ENCODE peak calls at places on chromosomes 4 and X, in six cellular contexts. One of them, this sample, is unnamed.

GRCh38 chrX:135009838-135010237 is 12.5 kb downstream of the RTL8B start:
- DNase-seq in fibroblast of mammary gland: no peak
- DNase-seq in activated CD8-positive, alpha-beta memory T cell treated with anti-CD3 and anti-CD28 coated beads for 48 hours: no peak
- DNase-seq in NCI-H1694 treated with DMSO at 0.1 percent for 48 hours: no peak
- DNase-seq in NCI-H82: no peak
- DNase-seq in GM12865: no peak
- DNase-seq in this sample: no peak

GRCh38 chrX:38341442-38341841 is 11.0 kb upstream of the OTC start:
- DNase-seq in GM12865: no peak
- DNase-seq in fibroblast of mammary gland: no peak
- DNase-seq in NCI-H82: no peak
- DNase-seq in activated CD8-positive, alpha-beta memory T cell treated with anti-CD3 and anti-CD28 coated beads for 48 hours: no peak
- DNase-seq in NCI-H1694 treated with DMSO at 0.1 percent for 48 hours: no peak
- DNase-seq in this sample: no peak

GRCh38 chrX:153924149-153924861 is 1.8 kb downstream of the ARHGAP4 start:
- DNase-seq in NCI-H1694 treated with DMSO at 0.1 percent for 48 hours: peak; percentile 20
- DNase-seq in NCI-H82: peak; percentile 86
- DNase-seq in fibroblast of mammary gland: peak; percentile 33
- DNase-seq in GM12865: peak; percentile 69
- DNase-seq in activated CD8-positive, alpha-beta memory T cell treated with anti-CD3 and anti-CD28 coated beads for 48 hours: no peak
- DNase-seq in this sample: no peak

GRCh38 chr4:89820005-89820404 is 17.0 kb downstream of the SNCA start:
- DNase-seq in activated CD8-positive, alpha-beta memory T cell treated with anti-CD3 and anti-CD28 coated beads for 48 hours: no peak
- DNase-seq in GM12865: no peak
- DNase-seq in NCI-H82: no peak
- DNase-seq in fibroblast of mammary gland: no peak
- DNase-seq in NCI-H1694 treated with DMSO at 0.1 percent for 48 hours: no peak
- DNase-seq in this sample: no peak

GRCh38 chr4:156098846-156099245 is 145.2 kb upstream of the CTSO start:
- DNase-seq in activated CD8-positive, alpha-beta memory T cell treated with anti-CD3 and anti-CD28 coated beads for 48 hours: no peak
- DNase-seq in fibroblast of mammary gland: no peak
- DNase-seq in NCI-H1694 treated with DMSO at 0.1 percent for 48 hours: no peak
- DNase-seq in GM12865: no peak
- DNase-seq in NCI-H82: no peak
- DNase-seq in this sample: no peak

GRCh38 chrX:32397562-32398216 is 813.7 kb downstream of the DMD start:
- DNase-seq in NCI-H1694 treated with DMSO at 0.1 percent for 48 hours: no peak
- DNase-seq in GM12865: no peak
- DNase-seq in NCI-H82: no peak
- DNase-seq in fibroblast of mammary gland: no peak
- DNase-seq in activated CD8-positive, alpha-beta memory T cell treated with anti-CD3 and anti-CD28 coated beads for 48 hours: no peak
- DNase-seq in this sample: no peak

GRCh38 chr4:88244821-88245579 is 39.4 kb downstream of the PPM1K start:
- DNase-seq in fibroblast of mammary gland: no peak
- DNase-seq in GM12865: no peak
- DNase-seq in NCI-H1694 treated with DMSO at 0.1 percent for 48 hours: no peak
- DNase-seq in NCI-H82: no peak
- DNase-seq in activated CD8-positive, alpha-beta memory T cell treated with anti-CD3 and anti-CD28 coated beads for 48 hours: peak; percentile 7
- DNase-seq in this sample: peak; percentile 2

GRCh38 chrX:65744965-65745364 is 77.5 kb downstream of the MSN start:
- DNase-seq in NCI-H1694 treated with DMSO at 0.1 percent for 48 hours: no peak
- DNase-seq in NCI-H82: no peak
- DNase-seq in GM12865: no peak
- DNase-seq in activated CD8-positive, alpha-beta memory T cell treated with anti-CD3 and anti-CD28 coated beads for 48 hours: no peak
- DNase-seq in fibroblast of mammary gland: peak; percentile 35
- DNase-seq in this sample: no peak

GRCh38 chr4:184668096-184668495 is 18.6 kb downstream of the PRIMPOL start:
- DNase-seq in NCI-H1694 treated with DMSO at 0.1 percent for 48 hours: no peak
- DNase-seq in NCI-H82: no peak
- DNase-seq in fibroblast of mammary gland: no peak
- DNase-seq in GM12865: no peak
- DNase-seq in activated CD8-positive, alpha-beta memory T cell treated with anti-CD3 and anti-CD28 coated beads for 48 hours: no peak
- DNase-seq in this sample: no peak

GRCh38 chr4:154727540-154727939 is 16.3 kb upstream of the LRAT start:
- DNase-seq in activated CD8-positive, alpha-beta memory T cell treated with anti-CD3 and anti-CD28 coated beads for 48 hours: no peak
- DNase-seq in GM12865: no peak
- DNase-seq in NCI-H82: no peak
- DNase-seq in fibroblast of mammary gland: no peak
- DNase-seq in NCI-H1694 treated with DMSO at 0.1 percent for 48 hours: no peak
- DNase-seq in this sample: no peak

GRCh38 chrX:42247241-42247640 is 323.9 kb upstream of the CASK start:
- DNase-seq in fibroblast of mammary gland: no peak
- DNase-seq in NCI-H82: no peak
- DNase-seq in GM12865: peak; percentile 4
- DNase-seq in activated CD8-positive, alpha-beta memory T cell treated with anti-CD3 and anti-CD28 coated beads for 48 hours: no peak
- DNase-seq in NCI-H1694 treated with DMSO at 0.1 percent for 48 hours: no peak
- DNase-seq in this sample: no peak

GRCh38 chr4:26936284-26937065 is 75.8 kb downstream of the STIM2 start:
- DNase-seq in activated CD8-positive, alpha-beta memory T cell treated with anti-CD3 and anti-CD28 coated beads for 48 hours: no peak
- DNase-seq in NCI-H82: no peak
- DNase-seq in NCI-H1694 treated with DMSO at 0.1 percent for 48 hours: no peak
- DNase-seq in GM12865: no peak
- DNase-seq in fibroblast of mammary gland: peak; percentile 54
- DNase-seq in this sample: no peak

GRCh38 chr4:46505131-46505530 is 115.2 kb upstream of the GABRA2 start:
- DNase-seq in activated CD8-positive, alpha-beta memory T cell treated with anti-CD3 and anti-CD28 coated beads for 48 hours: no peak
- DNase-seq in fibroblast of mammary gland: no peak
- DNase-seq in NCI-H82: no peak
- DNase-seq in NCI-H1694 treated with DMSO at 0.1 percent for 48 hours: no peak
- DNase-seq in GM12865: no peak
- DNase-seq in this sample: no peak